ENCODE peak calls at places on chromosomes 13 and 19, in four cellular contexts. B is H1, K is GM12878, M is K562. E is an unnamed sample.

GRCh38 chr19:34084396-34085145 is 87.7 kb upstream of the LSM14A start:
- DNase-seq in B (no peak), K (no peak), M (no peak), E (no peak)

GRCh38 chr19:58498316-58499020 is 13.3 kb downstream of the SLC27A5 start:
- DNase-seq in K (no peak), B (no peak), M (peak), E (no peak)

GRCh38 chr19:47414469-47414868 is 4.9 kb downstream of the MEIS3 start:
- DNase-seq in K (no peak), M (peak), B (no peak), E (no peak)

GRCh38 chr19:43957891-43958290 is 6.9 kb downstream of the ZNF221 start:
- DNase-seq in M (no peak), K (no peak), B (no peak), E (no peak)

GRCh38 chr13:98026457-98026857 is 73.0 kb downstream of the IPO5 start:
- DNase-seq in B (no peak), K (no peak), M (no peak), E (no peak)

GRCh38 chr19:11530432-11530831 is 1.5 kb upstream of the ECSIT start:
- DNase-seq in B (peak), K (no peak), M (peak), E (peak)

GRCh38 chr19:15252398-15253018 is 20.3 kb upstream of the EPHX3 start:
- DNase-seq in K (no peak), B (no peak), M (no peak), E (no peak)

GRCh38 chr19:18107235-18108083 is 9.9 kb downstream of the MAST3 start:
- DNase-seq in M (no peak), B (no peak), K (no peak), E (no peak)

GRCh38 chr19:21396893-21397572 is at the start of gene ZNF493:
- DNase-seq in K (peak), M (peak), B (peak), E (peak)

GRCh38 chr19:21402303-21402985 is 5.5 kb downstream of the ZNF493 start:
- DNase-seq in B (no peak), M (no peak), K (no peak), E (no peak)

GRCh38 chr19:21396121-21396520 is 812 bp upstream of the ZNF493 start:
- DNase-seq in K (no peak), M (no peak), B (no peak), E (no peak)

GRCh38 chr19:21398851-21399250 is 1.9 kb downstream of the ZNF493 start:
- DNase-seq in B (no peak), K (no peak), M (no peak), E (no peak)
- TF ChIP-seq EGR1 in B (no peak), K (no peak), M (no peak), E (no peak)

GRCh38 chr19:29666634-29667389 is 1.6 kb downstream of the PLEKHF1 start:
- DNase-seq in B (no peak), M (no peak), K (no peak), E (no peak)
- TF ChIP-seq EGR1 in B (no peak), M (no peak), K (no peak), E (no peak)

DNA sequence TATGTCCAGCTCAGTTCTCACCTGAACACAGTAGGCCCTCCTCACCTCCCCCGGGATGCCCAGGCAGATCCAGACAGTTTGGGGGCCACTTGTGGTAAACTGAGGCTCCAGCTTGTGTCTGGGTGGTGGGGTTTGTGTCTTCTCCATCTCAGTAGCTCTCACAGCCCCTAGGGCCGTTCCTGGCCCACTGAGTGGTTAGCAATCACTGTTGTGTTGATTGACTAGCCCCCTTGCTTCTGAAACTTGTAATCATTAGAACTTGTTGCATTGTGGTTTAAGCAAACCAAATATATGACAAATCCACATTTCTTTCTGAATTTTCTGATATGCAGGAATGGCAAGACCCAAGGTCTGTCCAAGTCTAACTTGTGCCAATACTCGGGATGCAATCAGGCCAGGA is 13.9 kb upstream of the ZNF536 start:
- DNase-seq in B (no peak), K (no peak), M (no peak), E (no peak)
- TF ChIP-seq EGR1 in B (no peak), K (no peak), M (no peak), E (no peak)

GRCh38 chr19:38588041-38588440 is 29.7 kb downstream of the MAP4K1 start:
- DNase-seq in B (no peak), K (no peak), M (no peak), E (no peak)

GRCh38 chr19:38587562-38587961 is 30.2 kb downstream of the MAP4K1 start:
- DNase-seq in M (no peak), B (no peak), K (no peak), E (no peak)

GRCh38 chr19:38596057-38596981 is 21.4 kb downstream of the MAP4K1 start:
- DNase-seq in K (no peak), M (peak), B (peak), E (peak)

GRCh38 chr19:38597075-38597474 is 20.7 kb downstream of the MAP4K1 start:
- DNase-seq in K (no peak), M (peak), B (no peak), E (no peak)

GRCh38 chr19:38592940-38593339 is 24.8 kb downstream of the MAP4K1 start:
- DNase-seq in K (no peak), M (no peak), B (no peak), E (no peak)
- TF ChIP-seq EGR1 in K (no peak), M (no peak), B (no peak), E (no peak)

GRCh38 chr13:42040730-42041016 is 7.8 kb upstream of the DGKH start:
- DNase-seq in M (no peak), B (no peak), K (no peak), E (no peak)

GRCh38 chr13:42041684-42042035 is 6.8 kb upstream of the DGKH start:
- DNase-seq in K (peak), M (peak), B (no peak), E (no peak)

GRCh38 chr13:42039946-42040729 is 8.3 kb upstream of the DGKH start:
- DNase-seq in M (peak), B (no peak), K (peak), E (peak)

GRCh38 chr13:42039457-42039945 is 8.9 kb upstream of the DGKH start:
- DNase-seq in M (peak), B (no peak), K (peak), E (peak)

DNA sequence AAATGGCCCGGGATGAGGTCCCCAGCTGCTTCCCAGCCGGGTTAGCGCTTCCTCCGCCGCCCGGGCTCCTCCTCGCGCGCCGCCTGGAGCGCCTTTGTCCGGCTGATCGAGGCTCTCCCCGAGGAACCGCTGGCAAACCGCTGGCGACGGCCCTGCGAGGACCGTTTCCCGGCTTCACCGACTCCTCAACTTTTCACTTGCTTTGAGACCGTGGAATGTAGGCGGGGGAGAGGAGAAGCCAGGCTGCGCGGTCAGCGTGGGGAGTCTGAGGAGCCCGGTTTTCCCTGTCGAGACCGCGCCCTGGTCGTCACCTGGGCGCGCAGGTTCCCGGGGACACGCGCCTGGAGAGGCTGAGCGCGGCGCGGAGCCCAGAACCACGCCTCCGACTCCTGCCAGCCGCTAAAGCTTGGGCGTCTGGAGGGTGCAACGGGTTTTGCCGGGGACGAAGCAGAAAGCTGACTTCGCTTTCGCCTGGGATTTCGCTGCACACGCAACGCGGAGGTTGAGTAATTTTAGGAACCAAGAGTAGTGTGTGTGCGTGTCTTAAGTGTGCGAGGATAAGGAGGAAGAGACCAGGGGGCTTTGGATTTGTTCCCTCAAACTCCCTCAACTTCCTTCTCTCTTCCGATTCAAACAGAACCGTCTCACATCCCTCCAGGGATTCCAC is 7.3 kb upstream of the DGKH start:
- DNase-seq in B (no peak), K (peak), M (peak), E (peak)
- TF ChIP-seq EGR1 in B (no peak), K (no peak), M (no peak), E (no peak)

E was measured in HCT116.